ENCODE peak calls at places on chromosomes 6 and 20, in four cellular contexts. R is GM18507; I is CD4-positive, alpha-beta memory T cell; E is GM03348. L is an unnamed sample.
A peak's percentile ranks its signal among the peaks of the same experiment; 100 is the strongest.

GRCh38 chr6:89357390-89357789 is 4.9 kb upstream of the UBE2J1 start:
- DNase-seq in R (no peak), I (peak; percentile 25), E (no peak), L (no peak)

GRCh38 chr6:17865798-17866725 is 121.4 kb downstream of the KIF13A start:
- DNase-seq in R (no peak), I (no peak), E (peak; percentile 75), L (peak; percentile 88)

GRCh38 chr6:137115653-137116052 is 57.8 kb downstream of the IL22RA2 start:
- DNase-seq in R (no peak), I (no peak), E (no peak), L (no peak)

GRCh38 chr20:18019068-18019467 is 38.6 kb downstream of the OVOL2 start:
- DNase-seq in R (no peak), I (no peak), E (peak; percentile 25), L (peak; percentile 32)

GRCh38 chr20:4116091-4116490 is 100.7 kb upstream of the RNF24 start:
- DNase-seq in R (no peak), I (no peak), E (no peak), L (no peak)

GRCh38 chr6:12698298-12698697 is 18.3 kb upstream of the PHACTR1 start:
- DNase-seq in R (no peak), I (no peak), E (no peak), L (no peak)

GRCh38 chr20:50415031-50415515 is 95.1 kb upstream of the PTPN1 start:
- DNase-seq in R (no peak), I (no peak), E (no peak), L (no peak)

GRCh38 chr6:124962617-124963415 is 579 bp downstream of the RNF217 start:
- DNase-seq in R (no peak), I (no peak), E (peak; percentile 64), L (peak; percentile 48)

GRCh38 chr6:169564453-169565240 is 137.2 kb downstream of the WDR27 start:
- DNase-seq in R (no peak), I (no peak), E (no peak), L (no peak)

GRCh38 chr6:47457370-47457769 is 20.2 kb upstream of the CD2AP start:
- DNase-seq in R (no peak), I (no peak), E (no peak), L (no peak)

GRCh38 chr20:19738936-19739335 is 19.1 kb upstream of the RIN2 start:
- DNase-seq in R (no peak), I (no peak), E (no peak), L (peak; percentile 9)